ENCODE peak calls at places on chromosomes 3 and 15, in five cellular contexts. R is neural progenitor cell, I is GM23248, Y is GM23338, Q is SK-N-SH. H is an unnamed sample.

GRCh38 chr15:92634641-92635272 is 20.8 kb downstream of the FAM174B start:
- DNase-seq in R (no peak), I (no peak), Y (no peak), Q (no peak), H (no peak)

GRCh38 chr15:71914092-71914491 is 103.7 kb downstream of the NR2E3 start:
- DNase-seq in R (no peak), I (no peak), Y (no peak), Q (no peak), H (no peak)

GRCh38 chr3:48415251-48415953 is 14.5 kb downstream of the PLXNB1 start:
- DNase-seq in R (no peak), I (no peak), Y (peak; percentile 44), Q (peak; percentile 31), H (no peak)

GRCh38 chr3:32951410-32951811 is at the start of gene CCR4:
- DNase-seq in R (no peak), I (no peak), Y (no peak), Q (no peak), H (no peak)

GRCh38 chr3:40719660-40720287 is 195.0 kb downstream of the ZNF621 start:
- DNase-seq in R (peak; percentile 48), I (no peak), Y (peak; percentile 56), Q (no peak), H (peak; percentile 67)

GRCh38 chr3:172332256-172333041 is 115.8 kb downstream of the GHSR start:
- DNase-seq in R (peak; percentile 60), I (peak; percentile 70), Y (peak; percentile 67), Q (peak; percentile 66), H (peak; percentile 75)

GRCh38 chr3:74287557-74287956 is 326.9 kb downstream of the CNTN3 start:
- DNase-seq in R (no peak), I (peak; percentile 8), Y (no peak), Q (no peak), H (no peak)

GRCh38 chr3:35832140-35832571 is 192.8 kb downstream of the ARPP21 start:
- DNase-seq in R (no peak), I (no peak), Y (peak; percentile 3), Q (no peak), H (no peak)

GRCh38 chr15:70435369-70435768 is 328.0 kb downstream of the UACA start:
- DNase-seq in R (no peak), I (no peak), Y (no peak), Q (no peak), H (no peak)

GRCh38 chr3:20080956-20081554 is 40.8 kb downstream of the KAT2B start:
- DNase-seq in R (no peak), I (no peak), Y (no peak), Q (peak; percentile 50), H (peak; percentile 15)

GRCh38 chr3:153038779-153039178 is 123.2 kb upstream of the RAP2B start:
- DNase-seq in R (no peak), I (peak; percentile 24), Y (no peak), Q (no peak), H (peak; percentile 69)

GRCh38 chr15:39336926-39337325 is 244.0 kb upstream of the THBS1 start:
- DNase-seq in R (no peak), I (peak; percentile 9), Y (no peak), Q (no peak), H (no peak)

GRCh38 chr3:192408007-192408655 is 319.2 kb downstream of the FGF12 start:
- DNase-seq in R (peak; percentile 73), I (peak; percentile 8), Y (peak; percentile 61), Q (no peak), H (no peak)

GRCh38 chr15:58462547-58462946 is 30.8 kb downstream of the LIPC start:
- DNase-seq in R (peak; percentile 12), I (no peak), Y (no peak), Q (no peak), H (peak; percentile 67)

GRCh38 chr15:77985031-77985930 is 92.2 kb downstream of the TBC1D2B start:
- DNase-seq in R (no peak), I (no peak), Y (no peak), Q (no peak), H (no peak)

GRCh38 chr15:88908697-88909621 is 4.2 kb downstream of the MFGE8 start:
- DNase-seq in R (no peak), I (no peak), Y (no peak), Q (no peak), H (no peak)

GRCh38 chr3:155556531-155556930 is 188.3 kb downstream of the PLCH1 start:
- DNase-seq in R (no peak), I (peak; percentile 31), Y (no peak), Q (no peak), H (no peak)

GRCh38 chr15:47013446-47013845 is 703.9 kb upstream of the SEMA6D start:
- DNase-seq in R (no peak), I (no peak), Y (no peak), Q (no peak), H (no peak)
- TF ChIP-seq EZH2phosphoT487 in R (no peak), I (no peak), Y (no peak), Q (no peak), H (no peak)

GRCh38 chr3:100665230-100665629 is 44.1 kb upstream of the TFG start:
- DNase-seq in R (no peak), I (no peak), Y (no peak), Q (no peak), H (no peak)
- TF ChIP-seq EZH2phosphoT487 in R (no peak), I (no peak), Y (no peak), Q (no peak), H (no peak)

GRCh38 chr3:126263971-126264370 is 83.6 kb upstream of the ALDH1L1 start:
- DNase-seq in R (no peak), I (no peak), Y (no peak), Q (no peak), H (no peak)

GRCh38 chr3:126263539-126263938 is 83.2 kb upstream of the ALDH1L1 start:
- DNase-seq in R (no peak), I (no peak), Y (no peak), Q (no peak), H (no peak)

GRCh38 chr3:126266291-126266840 is 86.0 kb upstream of the ALDH1L1 start:
- DNase-seq in R (peak; percentile 63), I (peak; percentile 45), Y (peak; percentile 63), Q (no peak), H (no peak)

GRCh38 chr3:126264952-126265351 is 84.6 kb upstream of the ALDH1L1 start:
- DNase-seq in R (no peak), I (no peak), Y (peak; percentile 51), Q (no peak), H (no peak)

DNA sequence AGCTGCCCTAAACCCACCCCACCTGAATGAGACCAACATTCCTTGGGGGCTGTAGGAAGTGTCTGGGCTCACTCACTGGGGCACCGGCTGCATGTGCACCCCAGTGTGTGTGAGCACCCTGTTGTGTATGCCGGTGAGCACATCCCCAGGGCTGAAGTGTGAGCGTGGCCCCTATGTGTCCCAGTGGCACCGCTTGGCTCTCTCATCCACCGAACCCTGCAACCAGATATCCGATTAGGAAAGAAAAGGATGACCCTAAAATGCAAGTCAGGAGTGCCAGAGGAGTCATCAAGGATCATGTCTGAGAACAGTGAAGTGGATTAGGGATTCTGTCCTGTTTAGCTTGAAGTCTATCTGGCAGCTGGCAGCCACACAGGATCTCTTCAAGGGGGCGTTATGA is 84.0 kb upstream of the ALDH1L1 start:
- DNase-seq in R (no peak), I (no peak), Y (no peak), Q (no peak), H (no peak)
- TF ChIP-seq EZH2phosphoT487 in R (no peak), I (no peak), Y (no peak), Q (no peak), H (no peak)

GRCh38 chr3:133167340-133168024 is 129.3 kb downstream of the TMEM108 start:
- DNase-seq in R (no peak), I (no peak), Y (no peak), Q (no peak), H (no peak)
- TF ChIP-seq EZH2phosphoT487 in R (no peak), I (no peak), Y (no peak), Q (no peak), H (no peak)

DNA sequence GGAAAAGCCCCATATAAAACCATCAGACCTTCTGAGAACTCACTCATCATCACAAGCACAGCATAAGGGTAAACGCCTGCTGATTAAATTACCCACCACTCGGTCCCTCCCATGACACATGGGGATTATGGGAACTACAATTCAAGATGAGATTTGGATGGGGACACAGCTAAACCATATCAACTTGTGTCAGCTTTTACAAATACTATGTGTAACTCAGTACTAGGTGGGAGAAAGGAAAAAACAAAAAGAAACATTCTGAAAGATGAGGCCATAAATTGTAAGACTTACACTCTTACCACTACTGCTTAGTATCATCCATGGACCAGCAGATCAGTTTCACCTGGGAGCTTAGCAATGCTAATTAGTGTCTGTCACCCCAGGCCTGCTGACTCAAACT is 373.9 kb upstream of the TGFBR2 start:
- DNase-seq in R (no peak), I (no peak), Y (no peak), Q (no peak), H (no peak)
- TF ChIP-seq EZH2phosphoT487 in R (no peak), I (no peak), Y (no peak), Q (no peak), H (no peak)

GRCh38 chr3:60755094-60755493 is 496.2 kb downstream of the FHIT start:
- DNase-seq in R (peak; percentile 56), I (peak; percentile 11), Y (peak; percentile 84), Q (peak; percentile 22), H (peak; percentile 32)
- TF ChIP-seq EZH2phosphoT487 in R (no peak), I (no peak), Y (no peak), Q (no peak), H (no peak)